ENCODE peak calls at places on chromosomes 6 and 20, in seven cellular contexts. One of them, this sample, is unnamed.
A peak's percentile ranks its signal among the peaks of the same experiment; 100 is the strongest.

GRCh38 chr6:70312165-70312564 is 9.3 kb upstream of the COL9A1 start:
- DNase-seq in amygdala: no peak
- DNase-seq in hepatocyte: no peak
- DNase-seq in ovary: no peak
- DNase-seq in AML-193: no peak
- DNase-seq in iris pigment epithelial cell: peak; percentile 94
- DNase-seq in stimulated activated CD4-positive, alpha-beta T cell treated with anti-CD3 and anti-CD28 coated beads, Interleukin-12 subunit alpha, Interleukin-12 subunit beta, amount 100 ng/mL, for 48 hours: peak; percentile 8
- DNase-seq in this sample: peak; percentile 93

GRCh38 chr6:71537717-71538116 is 249.1 kb downstream of the OGFRL1 start:
- DNase-seq in ovary: no peak
- DNase-seq in stimulated activated CD4-positive, alpha-beta T cell treated with anti-CD3 and anti-CD28 coated beads, Interleukin-12 subunit alpha, Interleukin-12 subunit beta, amount 100 ng/mL, for 48 hours: no peak
- DNase-seq in iris pigment epithelial cell: peak; percentile 36
- DNase-seq in amygdala: no peak
- DNase-seq in AML-193: no peak
- DNase-seq in hepatocyte: no peak
- DNase-seq in this sample: no peak

GRCh38 chr20:8504030-8504429 is 372.0 kb downstream of the PLCB1 start:
- DNase-seq in stimulated activated CD4-positive, alpha-beta T cell treated with anti-CD3 and anti-CD28 coated beads, Interleukin-12 subunit alpha, Interleukin-12 subunit beta, amount 100 ng/mL, for 48 hours: no peak
- DNase-seq in iris pigment epithelial cell: no peak
- DNase-seq in amygdala: no peak
- DNase-seq in ovary: no peak
- DNase-seq in AML-193: no peak
- DNase-seq in hepatocyte: no peak
- DNase-seq in this sample: no peak

GRCh38 chr20:32339116-32339515 is 19.0 kb upstream of the ASXL1 start:
- DNase-seq in ovary: no peak
- DNase-seq in hepatocyte: no peak
- DNase-seq in iris pigment epithelial cell: no peak
- DNase-seq in amygdala: no peak
- DNase-seq in AML-193: no peak
- DNase-seq in stimulated activated CD4-positive, alpha-beta T cell treated with anti-CD3 and anti-CD28 coated beads, Interleukin-12 subunit alpha, Interleukin-12 subunit beta, amount 100 ng/mL, for 48 hours: no peak
- DNase-seq in this sample: no peak

GRCh38 chr20:1688886-1689538 is 31.4 kb upstream of the SIRPG start:
- DNase-seq in stimulated activated CD4-positive, alpha-beta T cell treated with anti-CD3 and anti-CD28 coated beads, Interleukin-12 subunit alpha, Interleukin-12 subunit beta, amount 100 ng/mL, for 48 hours: no peak
- DNase-seq in amygdala: no peak
- DNase-seq in iris pigment epithelial cell: no peak
- DNase-seq in hepatocyte: no peak
- DNase-seq in ovary: no peak
- DNase-seq in AML-193: no peak
- DNase-seq in this sample: peak; percentile 26

GRCh38 chr6:151413372-151414145 is 22.2 kb upstream of the ZBTB2 start:
- DNase-seq in amygdala: no peak
- DNase-seq in AML-193: no peak
- DNase-seq in ovary: no peak
- DNase-seq in hepatocyte: no peak
- DNase-seq in stimulated activated CD4-positive, alpha-beta T cell treated with anti-CD3 and anti-CD28 coated beads, Interleukin-12 subunit alpha, Interleukin-12 subunit beta, amount 100 ng/mL, for 48 hours: peak; percentile 14
- DNase-seq in iris pigment epithelial cell: no peak
- DNase-seq in this sample: no peak

GRCh38 chr6:41247882-41248707 is 19.9 kb downstream of the TREML4 start:
- DNase-seq in stimulated activated CD4-positive, alpha-beta T cell treated with anti-CD3 and anti-CD28 coated beads, Interleukin-12 subunit alpha, Interleukin-12 subunit beta, amount 100 ng/mL, for 48 hours: no peak
- DNase-seq in hepatocyte: no peak
- DNase-seq in AML-193: no peak
- DNase-seq in amygdala: no peak
- DNase-seq in iris pigment epithelial cell: no peak
- DNase-seq in ovary: no peak
- DNase-seq in this sample: no peak

GRCh38 chr6:136582702-136583471 is 32.7 kb upstream of the MAP7 start:
- DNase-seq in stimulated activated CD4-positive, alpha-beta T cell treated with anti-CD3 and anti-CD28 coated beads, Interleukin-12 subunit alpha, Interleukin-12 subunit beta, amount 100 ng/mL, for 48 hours: no peak
- DNase-seq in amygdala: no peak
- DNase-seq in hepatocyte: peak; percentile 51
- DNase-seq in iris pigment epithelial cell: peak; percentile 92
- DNase-seq in AML-193: peak; percentile 77
- DNase-seq in ovary: no peak
- DNase-seq in this sample: peak; percentile 54

GRCh38 chr20:48799315-48800105 is 28.3 kb downstream of the PREX1 start:
- DNase-seq in amygdala: no peak
- DNase-seq in hepatocyte: no peak
- DNase-seq in stimulated activated CD4-positive, alpha-beta T cell treated with anti-CD3 and anti-CD28 coated beads, Interleukin-12 subunit alpha, Interleukin-12 subunit beta, amount 100 ng/mL, for 48 hours: no peak
- DNase-seq in AML-193: no peak
- DNase-seq in ovary: no peak
- DNase-seq in iris pigment epithelial cell: no peak
- DNase-seq in this sample: peak; percentile 69

GRCh38 chr20:1274485-1275313 is 8.6 kb downstream of the SNPH start:
- DNase-seq in stimulated activated CD4-positive, alpha-beta T cell treated with anti-CD3 and anti-CD28 coated beads, Interleukin-12 subunit alpha, Interleukin-12 subunit beta, amount 100 ng/mL, for 48 hours: no peak
- DNase-seq in AML-193: no peak
- DNase-seq in amygdala: no peak
- DNase-seq in hepatocyte: peak; percentile 4
- DNase-seq in ovary: no peak
- DNase-seq in iris pigment epithelial cell: no peak
- DNase-seq in this sample: no peak

GRCh38 chr20:52801628-52802006 is 170.5 kb upstream of the TSHZ2 start:
- DNase-seq in amygdala: no peak
- DNase-seq in stimulated activated CD4-positive, alpha-beta T cell treated with anti-CD3 and anti-CD28 coated beads, Interleukin-12 subunit alpha, Interleukin-12 subunit beta, amount 100 ng/mL, for 48 hours: no peak
- DNase-seq in hepatocyte: no peak
- DNase-seq in AML-193: no peak
- DNase-seq in iris pigment epithelial cell: no peak
- DNase-seq in ovary: no peak
- DNase-seq in this sample: no peak

GRCh38 chr6:165626711-165627110 is 36.3 kb downstream of the PDE10A start:
- DNase-seq in amygdala: no peak
- DNase-seq in ovary: no peak
- DNase-seq in AML-193: no peak
- DNase-seq in iris pigment epithelial cell: no peak
- DNase-seq in hepatocyte: no peak
- DNase-seq in stimulated activated CD4-positive, alpha-beta T cell treated with anti-CD3 and anti-CD28 coated beads, Interleukin-12 subunit alpha, Interleukin-12 subunit beta, amount 100 ng/mL, for 48 hours: no peak
- DNase-seq in this sample: no peak

GRCh38 chr6:72553531-72554202 is 68.2 kb upstream of the KCNQ5 start:
- DNase-seq in hepatocyte: no peak
- DNase-seq in ovary: no peak
- DNase-seq in AML-193: no peak
- DNase-seq in amygdala: no peak
- DNase-seq in iris pigment epithelial cell: peak; percentile 93
- DNase-seq in stimulated activated CD4-positive, alpha-beta T cell treated with anti-CD3 and anti-CD28 coated beads, Interleukin-12 subunit alpha, Interleukin-12 subunit beta, amount 100 ng/mL, for 48 hours: no peak
- DNase-seq in this sample: peak; percentile 60

GRCh38 chr6:134707342-134707982 is 242.4 kb downstream of the ALDH8A1 start:
- DNase-seq in stimulated activated CD4-positive, alpha-beta T cell treated with anti-CD3 and anti-CD28 coated beads, Interleukin-12 subunit alpha, Interleukin-12 subunit beta, amount 100 ng/mL, for 48 hours: no peak
- DNase-seq in ovary: no peak
- DNase-seq in iris pigment epithelial cell: peak; percentile 87
- DNase-seq in hepatocyte: peak; percentile 85
- DNase-seq in AML-193: no peak
- DNase-seq in amygdala: no peak
- DNase-seq in this sample: no peak

GRCh38 chr20:59824711-59825562 is 108.5 kb downstream of the SYCP2 start:
- DNase-seq in stimulated activated CD4-positive, alpha-beta T cell treated with anti-CD3 and anti-CD28 coated beads, Interleukin-12 subunit alpha, Interleukin-12 subunit beta, amount 100 ng/mL, for 48 hours: no peak
- DNase-seq in AML-193: no peak
- DNase-seq in ovary: no peak
- DNase-seq in hepatocyte: no peak
- DNase-seq in amygdala: no peak
- DNase-seq in iris pigment epithelial cell: no peak
- DNase-seq in this sample: no peak

GRCh38 chr6:31881136-31881859 is 2.5 kb upstream of the SLC44A4 start:
- DNase-seq in iris pigment epithelial cell: no peak
- DNase-seq in amygdala: no peak
- DNase-seq in hepatocyte: no peak
- DNase-seq in stimulated activated CD4-positive, alpha-beta T cell treated with anti-CD3 and anti-CD28 coated beads, Interleukin-12 subunit alpha, Interleukin-12 subunit beta, amount 100 ng/mL, for 48 hours: no peak
- DNase-seq in AML-193: no peak
- DNase-seq in ovary: no peak
- DNase-seq in this sample: no peak

GRCh38 chr6:134863763-134864510 is 86.0 kb downstream of the ALDH8A1 start:
- DNase-seq in stimulated activated CD4-positive, alpha-beta T cell treated with anti-CD3 and anti-CD28 coated beads, Interleukin-12 subunit alpha, Interleukin-12 subunit beta, amount 100 ng/mL, for 48 hours: no peak
- DNase-seq in ovary: no peak
- DNase-seq in amygdala: no peak
- DNase-seq in iris pigment epithelial cell: no peak
- DNase-seq in AML-193: no peak
- DNase-seq in hepatocyte: no peak
- DNase-seq in this sample: no peak

GRCh38 chr6:26311385-26312095 is 53.5 kb upstream of the BTN3A2 start:
- DNase-seq in stimulated activated CD4-positive, alpha-beta T cell treated with anti-CD3 and anti-CD28 coated beads, Interleukin-12 subunit alpha, Interleukin-12 subunit beta, amount 100 ng/mL, for 48 hours: peak; percentile 45
- DNase-seq in ovary: peak; percentile 65
- DNase-seq in iris pigment epithelial cell: peak; percentile 61
- DNase-seq in amygdala: no peak
- DNase-seq in AML-193: peak; percentile 34
- DNase-seq in hepatocyte: peak; percentile 75
- DNase-seq in this sample: peak; percentile 96

GRCh38 chr6:158047120-158047518 is 65.5 kb downstream of the SYNJ2 start:
- DNase-seq in iris pigment epithelial cell: no peak
- DNase-seq in AML-193: no peak
- DNase-seq in ovary: no peak
- DNase-seq in hepatocyte: peak; percentile 56
- DNase-seq in stimulated activated CD4-positive, alpha-beta T cell treated with anti-CD3 and anti-CD28 coated beads, Interleukin-12 subunit alpha, Interleukin-12 subunit beta, amount 100 ng/mL, for 48 hours: peak; percentile 72
- DNase-seq in amygdala: no peak
- DNase-seq in this sample: no peak

GRCh38 chr6:7587631-7588100 is 2.3 kb upstream of the SNRNP48 start:
- DNase-seq in hepatocyte: peak; percentile 63
- DNase-seq in amygdala: no peak
- DNase-seq in AML-193: no peak
- DNase-seq in ovary: no peak
- DNase-seq in iris pigment epithelial cell: peak; percentile 18
- DNase-seq in stimulated activated CD4-positive, alpha-beta T cell treated with anti-CD3 and anti-CD28 coated beads, Interleukin-12 subunit alpha, Interleukin-12 subunit beta, amount 100 ng/mL, for 48 hours: no peak
- DNase-seq in this sample: peak; percentile 38

GRCh38 chr6:46927066-46927465 is 5.3 kb upstream of the ADGRF5 start:
- DNase-seq in stimulated activated CD4-positive, alpha-beta T cell treated with anti-CD3 and anti-CD28 coated beads, Interleukin-12 subunit alpha, Interleukin-12 subunit beta, amount 100 ng/mL, for 48 hours: no peak
- DNase-seq in iris pigment epithelial cell: no peak
- DNase-seq in hepatocyte: no peak
- DNase-seq in ovary: no peak
- DNase-seq in AML-193: no peak
- DNase-seq in amygdala: no peak
- DNase-seq in this sample: no peak

GRCh38 chr6:131116755-131117360 is 18.4 kb upstream of the AKAP7 start:
- DNase-seq in stimulated activated CD4-positive, alpha-beta T cell treated with anti-CD3 and anti-CD28 coated beads, Interleukin-12 subunit alpha, Interleukin-12 subunit beta, amount 100 ng/mL, for 48 hours: no peak
- DNase-seq in iris pigment epithelial cell: peak; percentile 67
- DNase-seq in AML-193: peak; percentile 74
- DNase-seq in hepatocyte: peak; percentile 50
- DNase-seq in ovary: no peak
- DNase-seq in amygdala: no peak
- DNase-seq in this sample: peak; percentile 89

GRCh38 chr6:156773935-156774871 is 3.0 kb upstream of the ARID1B start:
- DNase-seq in stimulated activated CD4-positive, alpha-beta T cell treated with anti-CD3 and anti-CD28 coated beads, Interleukin-12 subunit alpha, Interleukin-12 subunit beta, amount 100 ng/mL, for 48 hours: no peak
- DNase-seq in AML-193: no peak
- DNase-seq in hepatocyte: no peak
- DNase-seq in iris pigment epithelial cell: peak; percentile 59
- DNase-seq in ovary: no peak
- DNase-seq in amygdala: no peak
- DNase-seq in this sample: no peak

GRCh38 chr6:2658788-2659187 is 91.9 kb downstream of the MYLK4 start:
- DNase-seq in iris pigment epithelial cell: peak; percentile 27
- DNase-seq in amygdala: no peak
- DNase-seq in ovary: no peak
- DNase-seq in stimulated activated CD4-positive, alpha-beta T cell treated with anti-CD3 and anti-CD28 coated beads, Interleukin-12 subunit alpha, Interleukin-12 subunit beta, amount 100 ng/mL, for 48 hours: no peak
- DNase-seq in AML-193: no peak
- DNase-seq in hepatocyte: peak; percentile 20
- DNase-seq in this sample: peak; percentile 16

GRCh38 chr6:13273931-13274706 is 54.2 kb downstream of the TBC1D7 start:
- DNase-seq in ovary: no peak
- DNase-seq in stimulated activated CD4-positive, alpha-beta T cell treated with anti-CD3 and anti-CD28 coated beads, Interleukin-12 subunit alpha, Interleukin-12 subunit beta, amount 100 ng/mL, for 48 hours: peak; percentile 25
- DNase-seq in hepatocyte: no peak
- DNase-seq in iris pigment epithelial cell: no peak
- DNase-seq in AML-193: peak; percentile 31
- DNase-seq in amygdala: no peak
- DNase-seq in this sample: peak; percentile 93

GRCh38 chr20:17179840-17180239 is 47.0 kb upstream of the PCSK2 start:
- DNase-seq in amygdala: no peak
- DNase-seq in stimulated activated CD4-positive, alpha-beta T cell treated with anti-CD3 and anti-CD28 coated beads, Interleukin-12 subunit alpha, Interleukin-12 subunit beta, amount 100 ng/mL, for 48 hours: no peak
- DNase-seq in AML-193: no peak
- DNase-seq in hepatocyte: no peak
- DNase-seq in iris pigment epithelial cell: no peak
- DNase-seq in ovary: no peak
- DNase-seq in this sample: no peak

GRCh38 chr6:45479834-45480696 is 102.3 kb upstream of the SUPT3H start:
- DNase-seq in iris pigment epithelial cell: peak; percentile 97
- DNase-seq in amygdala: no peak
- DNase-seq in stimulated activated CD4-positive, alpha-beta T cell treated with anti-CD3 and anti-CD28 coated beads, Interleukin-12 subunit alpha, Interleukin-12 subunit beta, amount 100 ng/mL, for 48 hours: no peak
- DNase-seq in AML-193: peak; percentile 94
- DNase-seq in ovary: no peak
- DNase-seq in hepatocyte: peak; percentile 8
- DNase-seq in this sample: no peak

GRCh38 chr20:33460711-33461110 is 17.1 kb upstream of the SNTA1 start:
- DNase-seq in iris pigment epithelial cell: no peak
- DNase-seq in stimulated activated CD4-positive, alpha-beta T cell treated with anti-CD3 and anti-CD28 coated beads, Interleukin-12 subunit alpha, Interleukin-12 subunit beta, amount 100 ng/mL, for 48 hours: no peak
- DNase-seq in AML-193: no peak
- DNase-seq in ovary: no peak
- DNase-seq in amygdala: no peak
- DNase-seq in hepatocyte: no peak
- DNase-seq in this sample: no peak

GRCh38 chr6:7617954-7618764 is 28.2 kb downstream of the SNRNP48 start:
- DNase-seq in iris pigment epithelial cell: peak; percentile 55
- DNase-seq in amygdala: no peak
- DNase-seq in stimulated activated CD4-positive, alpha-beta T cell treated with anti-CD3 and anti-CD28 coated beads, Interleukin-12 subunit alpha, Interleukin-12 subunit beta, amount 100 ng/mL, for 48 hours: no peak
- DNase-seq in AML-193: peak; percentile 100
- DNase-seq in ovary: no peak
- DNase-seq in hepatocyte: no peak
- DNase-seq in this sample: peak; percentile 93

This sample was measured in OCI-M1.